ENCODE peak calls at places on chromosome 2, in four cellular contexts. W is ureter; O is stimulated activated CD8-positive, alpha-beta memory T cell treated with anti-CD3 and anti-CD28 coated beads, Interleukin-7, amount 100 ng/mL, for 1 hour; A is stimulated activated CD4-positive, alpha-beta T cell treated with anti-CD3 and anti-CD28 coated beads, Interleukin-1b, Interleukin-23, amount 100 ng/mL, for 24 hours. Q is an unnamed sample.
A peak's percentile ranks its signal among the peaks of the same experiment; 100 is the strongest.

GRCh38 chr2:36538345-36538744 is 59.6 kb downstream of the FEZ2 start:
- DNase-seq in O (no peak), W (no peak), A (no peak), Q (peak; percentile 11)

GRCh38 chr2:128284037-128284441 is 34.6 kb downstream of the HS6ST1 start:
- DNase-seq in W (no peak), A (no peak), O (no peak), Q (no peak)

GRCh38 chr2:37417321-37417720 is 72.9 kb downstream of the QPCT start:
- DNase-seq in O (no peak), A (no peak), W (no peak), Q (no peak)

GRCh38 chr2:12856934-12857660 is 140.4 kb downstream of the TRIB2 start:
- DNase-seq in A (no peak), O (no peak), W (no peak), Q (no peak)

GRCh38 chr2:51710222-51710621 is 678.3 kb upstream of the NRXN1 start:
- DNase-seq in O (no peak), W (no peak), A (no peak), Q (peak; percentile 18)

GRCh38 chr2:8549273-8549922 is 132.5 kb upstream of the ID2 start:
- DNase-seq in A (no peak), O (no peak), W (no peak), Q (no peak)

GRCh38 chr2:120398051-120398960 is 52.4 kb downstream of the INHBB start:
- DNase-seq in A (no peak), O (no peak), W (no peak), Q (no peak)

GRCh38 chr2:116098049-116098448 is 1655.6 kb downstream of the DPP10 start:
- DNase-seq in A (no peak), W (no peak), O (no peak), Q (no peak)

GRCh38 chr2:235678712-235679111 is 184.9 kb downstream of the AGAP1 start:
- DNase-seq in A (no peak), O (no peak), W (no peak), Q (no peak)

GRCh38 chr2:232435375-232435648 is 20.6 kb upstream of the ALPI start:
- DNase-seq in O (no peak), A (no peak), W (no peak), Q (no peak)

GRCh38 chr2:182240862-182241371 is 185.9 kb downstream of the PDE1A start:
- DNase-seq in A (no peak), O (no peak), W (no peak), Q (no peak)

GRCh38 chr2:138112536-138112935 is 148.3 kb downstream of the HNMT start:
- DNase-seq in A (no peak), W (no peak), O (no peak), Q (no peak)

GRCh38 chr2:39256040-39256439 is 12.3 kb upstream of the CDKL4 start:
- DNase-seq in W (no peak), O (no peak), A (no peak), Q (no peak)

GRCh38 chr2:106267997-106268396 is 73.9 kb upstream of the UXS1 start:
- DNase-seq in W (no peak), A (no peak), O (no peak), Q (no peak)

GRCh38 chr2:221289389-221289788 is 282.7 kb downstream of the EPHA4 start:
- DNase-seq in W (no peak), A (no peak), O (no peak), Q (no peak)